ENCODE peak calls at places on chromosomes 13 and 19, in nine cellular contexts. W, C, N, R, P, B, M, J and Z are unnamed samples.
A peak's percentile ranks its signal among the peaks of the same experiment; 100 is the strongest.

GRCh38 chr13:100529666-100530065 is 58.9 kb downstream of the GGACT start:
- DNase-seq in M (no peak), R (no peak), N (no peak), B (no peak), J (no peak), W (no peak), P (no peak), C (no peak), Z (no peak)

GRCh38 chr13:37701306-37701705 is 102.7 kb upstream of the POSTN start:
- DNase-seq in N (no peak), C (no peak), M (no peak), P (peak; percentile 29), W (no peak), B (no peak), J (no peak), R (no peak), Z (no peak)

GRCh38 chr19:39236527-39236926 is 8.3 kb downstream of the IFNL3 start:
- DNase-seq in P (no peak), J (no peak), R (no peak), W (no peak), B (no peak), M (peak; percentile 9), N (no peak), C (no peak), Z (no peak)

GRCh38 chr19:8445488-8446001 is 770 bp downstream of the HNRNPM start:
- DNase-seq in M (peak; percentile 58), J (peak; percentile 52), R (peak; percentile 46), W (peak; percentile 69), N (no peak), P (peak; percentile 43), C (peak; percentile 64), B (peak; percentile 55), Z (peak; percentile 44)

GRCh38 chr19:48344892-48345291 is 18.8 kb downstream of the TMEM143 start:
- DNase-seq in P (no peak), R (no peak), W (no peak), N (no peak), J (no peak), M (no peak), C (no peak), B (no peak), Z (no peak)

GRCh38 chr13:41588899-41589298 is 131.5 kb downstream of the RGCC start:
- DNase-seq in P (peak; percentile 95), M (no peak), B (no peak), C (no peak), N (no peak), J (no peak), W (no peak), R (peak; percentile 86), Z (no peak)

GRCh38 chr13:113665582-113666323 is 1.3 kb upstream of the GRK1 start:
- DNase-seq in M (no peak), R (no peak), W (no peak), P (no peak), J (peak; percentile 23), N (no peak), C (no peak), B (peak; percentile 9), Z (no peak)

GRCh38 chr13:98413796-98414195 is 163.1 kb downstream of the STK24 start:
- DNase-seq in M (no peak), J (no peak), C (no peak), B (no peak), N (no peak), R (no peak), P (no peak), W (no peak), Z (no peak)

GRCh38 chr13:112450118-112450517 is 74.0 kb downstream of the SPACA7 start:
- DNase-seq in C (no peak), W (no peak), R (no peak), M (no peak), P (no peak), N (no peak), J (no peak), B (no peak), Z (no peak)

GRCh38 chr13:28299941-28300340 is 161.6 kb downstream of the PAN3 start:
- DNase-seq in W (no peak), J (no peak), R (no peak), N (no peak), M (no peak), P (no peak), C (no peak), B (no peak), Z (no peak)

GRCh38 chr13:100197116-100197515 is 108.2 kb downstream of the PCCA start:
- DNase-seq in J (no peak), B (no peak), P (no peak), C (no peak), R (no peak), M (no peak), W (no peak), N (no peak), Z (no peak)

GRCh38 chr13:51313619-51314018 is 25.9 kb upstream of the SERPINE3 start:
- DNase-seq in P (no peak), W (no peak), B (no peak), R (no peak), J (no peak), C (no peak), N (no peak), M (no peak), Z (no peak)

GRCh38 chr19:16649734-16650133 is 10.2 kb downstream of the SMIM7 start:
- DNase-seq in N (no peak), P (no peak), C (no peak), W (no peak), R (no peak), M (no peak), J (no peak), B (no peak), Z (no peak)

GRCh38 chr19:48419158-48419920 is 25.9 kb downstream of the GRIN2D start:
- DNase-seq in W (no peak), N (no peak), R (peak; percentile 18), M (peak; percentile 68), P (peak; percentile 51), B (no peak), C (peak; percentile 42), J (peak; percentile 62), Z (peak; percentile 54)

GRCh38 chr19:1981253-1981652 is 34.3 kb downstream of the BTBD2 start:
- DNase-seq in C (no peak), B (no peak), J (no peak), M (no peak), R (no peak), N (no peak), W (no peak), P (no peak), Z (no peak)

GRCh38 chr13:77510156-77510555 is 25.4 kb upstream of the SCEL start:
- DNase-seq in P (peak; percentile 21), C (no peak), N (no peak), W (no peak), R (no peak), B (no peak), M (no peak), J (no peak), Z (no peak)

GRCh38 chr13:71645467-71645866 is 221.5 kb downstream of the DACH1 start:
- DNase-seq in B (no peak), N (no peak), R (no peak), J (no peak), P (no peak), M (no peak), C (no peak), W (no peak), Z (no peak)

GRCh38 chr19:43708716-43709115 is 7.2 kb upstream of the IRGC start:
- DNase-seq in M (no peak), B (no peak), W (no peak), P (no peak), J (no peak), R (no peak), C (no peak), N (no peak), Z (no peak)
- H3K9me3 ChIP-seq in M (peaks cover 7% of the 10 kb centered on the region), B (peaks cover 2% of the 10 kb centered on the region), W (no peaks in the 10 kb centered on the region), P (no peaks in the 10 kb centered on the region), J (peaks cover 4% of the 10 kb centered on the region), R (peaks cover 4% of the 10 kb centered on the region), C (no peaks in the 10 kb centered on the region), N (peaks cover 14% of the 10 kb centered on the region), Z (no peaks in the 10 kb centered on the region)

GRCh38 chr19:56477429-56478338 is 539 bp upstream of the ZNF667 start:
- DNase-seq in N (peak; percentile 75), J (peak; percentile 61), P (peak; percentile 93), R (peak; percentile 86), M (peak; percentile 75), C (peak; percentile 89), W (peak; percentile 94), B (peak; percentile 91), Z (peak; percentile 11)
- H3K9me3 ChIP-seq in N (no peaks in the 10 kb centered on the region), J (peaks cover 84% of the 10 kb centered on the region), P (no peaks in the 10 kb centered on the region), R (peaks cover 60% of the 10 kb centered on the region), M (peaks cover 79% of the 10 kb centered on the region), C (no peaks in the 10 kb centered on the region), W (no peaks in the 10 kb centered on the region), B (peaks cover 26% of the 10 kb centered on the region), Z (no peaks in the 10 kb centered on the region)

GRCh38 chr13:48448285-48448962 is 35.5 kb upstream of the LPAR6 start:
- DNase-seq in C (no peak), J (no peak), M (no peak), W (no peak), P (peak; percentile 25), B (no peak), N (no peak), R (peak; percentile 2), Z (no peak)

GRCh38 chr13:48449656-48450055 is 36.7 kb upstream of the LPAR6 start:
- DNase-seq in J (no peak), B (no peak), P (no peak), M (no peak), N (no peak), W (no peak), R (peak; percentile 29), C (no peak), Z (no peak)

GRCh38 chr13:48443442-48444208 is 30.7 kb upstream of the LPAR6 start:
- DNase-seq in B (no peak), M (no peak), C (no peak), N (no peak), R (no peak), J (no peak), P (no peak), W (no peak), Z (no peak)

GRCh38 chr13:48446454-48446853 is 33.5 kb upstream of the LPAR6 start:
- DNase-seq in N (no peak), C (no peak), M (no peak), B (no peak), W (no peak), P (peak; percentile 82), R (peak; percentile 68), J (no peak), Z (no peak)

DNA sequence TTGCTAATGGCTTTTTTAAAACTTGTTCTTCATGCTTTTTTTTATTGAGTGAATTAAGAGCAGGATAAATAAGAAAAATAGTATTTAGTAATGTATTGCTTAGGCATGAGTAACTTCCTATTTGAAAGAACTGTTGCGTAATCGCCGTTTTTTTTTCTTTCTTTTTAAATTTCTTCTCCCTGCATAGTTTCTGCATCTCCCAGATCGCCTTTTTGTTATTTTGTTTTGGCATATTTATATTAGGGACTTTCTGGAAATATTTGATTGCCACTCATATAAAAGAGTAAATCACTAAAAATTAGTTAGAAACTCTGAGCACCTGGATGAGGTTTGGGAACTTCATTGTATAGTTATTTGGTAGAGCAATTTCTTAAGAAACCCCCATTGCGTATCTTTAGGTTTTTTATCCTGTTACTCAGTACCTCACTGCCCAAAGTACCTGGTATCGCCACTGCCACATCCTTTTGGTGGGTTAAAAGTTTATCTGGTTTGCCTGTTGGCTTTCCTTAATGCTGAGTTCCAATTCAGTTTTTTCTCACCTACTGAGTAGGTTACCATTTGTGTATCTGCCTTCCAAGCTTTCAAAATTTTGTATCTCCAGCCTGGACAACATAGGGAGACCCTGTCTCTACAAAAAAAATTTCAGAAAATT is 36.2 kb upstream of the LPAR6 start:
- DNase-seq in M (no peak), N (no peak), C (no peak), J (no peak), R (peak; percentile 78), W (no peak), P (peak; percentile 64), B (no peak), Z (no peak)
- H3K9me3 ChIP-seq in M (peaks cover 17% of the 10 kb centered on the region), N (no peaks in the 10 kb centered on the region), C (no peaks in the 10 kb centered on the region), J (peaks cover 5% of the 10 kb centered on the region), R (no peaks in the 10 kb centered on the region), W (peaks cover 6% of the 10 kb centered on the region), P (no peaks in the 10 kb centered on the region), B (no peaks in the 10 kb centered on the region), Z (no peaks in the 10 kb centered on the region)

GRCh38 chr19:57010541-57010940 is 109.2 kb upstream of the USP29 start:
- DNase-seq in W (no peak), M (no peak), B (no peak), P (no peak), J (no peak), N (no peak), R (no peak), C (no peak), Z (no peak)
- H3K9me3 ChIP-seq in W (no peaks in the 10 kb centered on the region), M (peaks cover 59% of the 10 kb centered on the region), B (no peaks in the 10 kb centered on the region), P (no peaks in the 10 kb centered on the region), J (peaks cover 13% of the 10 kb centered on the region), N (no peaks in the 10 kb centered on the region), R (peaks cover 29% of the 10 kb centered on the region), C (no peaks in the 10 kb centered on the region), Z (peaks cover 5% of the 10 kb centered on the region)